ENCODE peak calls at places on chromosomes 3 and 15, in seven cellular contexts. M is mammary epithelial cell, S is PC-3, N is psoas muscle, D is HCT116, R is coronary artery, Y is pancreas. C is an unnamed sample.

GRCh38 chr3:188006726-188007393 is 147.1 kb upstream of the LPP start:
- DNase-seq in M (no peak), Y (no peak), R (no peak), N (peak), S (peak), D (no peak), C (no peak)

GRCh38 chr3:159854500-159855124 is 134.0 kb upstream of the IL12A start:
- DNase-seq in D (peak), M (peak), N (peak), Y (no peak), S (peak), R (no peak), C (peak)

GRCh38 chr3:25661694-25662455 is 2.8 kb downstream of the TOP2B start:
- DNase-seq in D (no peak), N (no peak), M (no peak), R (no peak), Y (no peak), S (peak), C (no peak)

GRCh38 chr3:123783050-123783724 is 100.9 kb downstream of the MYLK start:
- DNase-seq in D (no peak), Y (no peak), N (no peak), S (peak), R (no peak), M (no peak), C (no peak)

GRCh38 chr3:8445861-8446260 is 55.8 kb upstream of the LMCD1 start:
- DNase-seq in Y (no peak), D (no peak), M (peak), R (no peak), S (peak), N (no peak), C (peak)

GRCh38 chr15:29086001-29086400 is 183.6 kb downstream of the NSMCE3 start:
- DNase-seq in M (peak), S (no peak), R (no peak), Y (no peak), D (no peak), N (no peak), C (no peak)

GRCh38 chr3:193942516-193943055 is 193.4 kb upstream of the HES1 start:
- DNase-seq in D (no peak), M (no peak), S (no peak), Y (no peak), R (no peak), N (no peak), C (no peak)

GRCh38 chr3:112481342-112481870 is 17.9 kb downstream of the BTLA start:
- DNase-seq in D (no peak), Y (no peak), R (no peak), S (no peak), N (no peak), M (no peak), C (no peak)

GRCh38 chr3:20849975-20850374 is 664.0 kb upstream of the SGO1 start:
- DNase-seq in M (no peak), D (no peak), N (no peak), R (no peak), Y (no peak), S (no peak), C (no peak)

GRCh38 chr3:4985330-4986174 is 6.3 kb downstream of the BHLHE40 start:
- DNase-seq in N (no peak), S (peak), D (peak), M (peak), R (no peak), Y (no peak), C (no peak)

GRCh38 chr3:46480481-46481195 is 15.9 kb upstream of the LTF start:
- DNase-seq in Y (no peak), R (peak), N (no peak), D (no peak), M (no peak), S (no peak), C (no peak)

GRCh38 chr3:3065876-3066275 is 44.3 kb downstream of the IL5RA start:
- DNase-seq in M (no peak), R (no peak), S (peak), N (no peak), D (no peak), Y (no peak), C (no peak)

GRCh38 chr3:116741462-116741861 is 31.9 kb downstream of the TUSC7 start:
- DNase-seq in M (no peak), S (no peak), R (no peak), Y (no peak), D (no peak), N (no peak), C (no peak)

GRCh38 chr3:39013289-39013688 is 38.5 kb downstream of the SCN11A start:
- DNase-seq in Y (no peak), D (no peak), R (no peak), N (no peak), S (no peak), M (peak), C (no peak)

GRCh38 chr3:106343841-106344240 is 475.0 kb upstream of the CBLB start:
- DNase-seq in D (no peak), N (no peak), Y (no peak), S (no peak), R (no peak), M (no peak), C (no peak)

GRCh38 chr3:72414481-72415016 is 433.7 kb downstream of the SHQ1 start:
- DNase-seq in Y (no peak), S (no peak), R (no peak), D (no peak), N (no peak), M (no peak), C (no peak)

GRCh38 chr3:188007897-188008296 is 146.1 kb upstream of the LPP start:
- DNase-seq in S (no peak), N (peak), D (no peak), Y (no peak), M (no peak), R (no peak), C (no peak)

GRCh38 chr15:66722757-66723540 is 20.9 kb downstream of the SMAD6 start:
- DNase-seq in N (no peak), S (no peak), R (no peak), Y (no peak), D (no peak), M (no peak), C (no peak)

GRCh38 chr3:42077785-42078184 is 13.4 kb upstream of the TRAK1 start:
- DNase-seq in S (no peak), D (no peak), N (no peak), R (no peak), M (no peak), Y (no peak), C (no peak)

GRCh38 chr3:52015431-52016256 is 19.9 kb upstream of the RPL29 start:
- DNase-seq in N (no peak), Y (no peak), R (no peak), S (no peak), M (no peak), D (no peak), C (no peak)

DNA sequence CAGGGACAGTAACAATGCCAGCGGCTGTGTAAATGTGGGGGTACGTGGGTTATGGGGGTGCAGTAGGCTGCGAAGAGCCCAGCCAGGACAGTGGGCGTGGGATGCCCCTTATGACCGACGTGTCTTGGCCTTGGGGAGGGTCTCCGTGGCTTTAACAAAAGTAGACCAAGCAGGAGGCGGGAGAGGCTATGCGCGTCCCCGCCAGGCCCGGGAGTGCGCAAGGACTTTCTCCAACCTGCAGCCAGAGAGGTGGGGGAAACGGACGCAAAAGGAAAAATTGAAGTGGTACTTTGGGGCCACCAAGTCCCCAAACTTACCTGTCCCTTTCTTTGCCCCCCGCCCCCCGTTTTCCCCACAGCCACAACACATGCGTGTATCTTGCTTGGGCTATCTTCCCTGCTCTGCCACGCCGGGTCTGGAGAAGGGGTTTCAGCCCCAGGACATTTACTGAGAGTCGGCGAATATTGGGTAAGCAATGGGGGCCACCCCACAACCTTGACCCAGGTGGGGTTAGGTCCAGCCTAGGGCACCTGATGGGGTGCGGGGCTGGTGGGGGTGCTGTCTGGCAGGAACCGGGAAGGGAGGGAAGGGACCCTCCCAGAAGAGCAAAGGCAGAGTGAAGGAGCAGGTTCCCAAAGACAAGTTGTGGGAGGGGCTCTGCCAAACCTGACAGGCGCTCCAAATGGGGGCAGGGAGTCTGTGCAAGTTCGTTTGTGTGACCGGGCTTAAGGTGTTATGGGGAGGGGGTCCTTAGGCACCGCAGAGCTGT is 647 bp downstream of the ISLR2 start:
- DNase-seq in Y (no peak), R (no peak), M (no peak), S (no peak), N (no peak), D (no peak), C (no peak)
- H3K4me3 ChIP-seq in Y (no peak), R (no peak), M (no peak), S (peak), N (peak), D (no peak), C (no peak)

GRCh38 chr3:136196064-136196400 is at the start of gene MSL2:
- DNase-seq in R (no peak), Y (no peak), M (no peak), N (no peak), S (no peak), D (no peak), C (no peak)

GRCh38 chr3:136194409-136195257 is 1.5 kb downstream of the MSL2 start:
- DNase-seq in Y (no peak), R (no peak), D (no peak), S (no peak), N (no peak), M (peak), C (no peak)

GRCh38 chr3:136197159-136197715 is 1.1 kb upstream of the MSL2 start:
- DNase-seq in R (no peak), Y (no peak), M (no peak), S (no peak), D (no peak), N (no peak), C (no peak)

GRCh38 chr3:136196401-136197158 is 445 bp upstream of the MSL2 start:
- DNase-seq in R (peak), S (peak), M (peak), N (peak), Y (peak), D (peak), C (peak)

GRCh38 chr3:136195258-136196063 is 674 bp downstream of the MSL2 start:
- DNase-seq in N (peak), S (peak), Y (peak), M (peak), D (peak), R (peak), C (no peak)
- TF ChIP-seq CTCF in N (no peak), S (no peak), Y (no peak), M (no peak), D (no peak), R (no peak), C (no peak)

DNA sequence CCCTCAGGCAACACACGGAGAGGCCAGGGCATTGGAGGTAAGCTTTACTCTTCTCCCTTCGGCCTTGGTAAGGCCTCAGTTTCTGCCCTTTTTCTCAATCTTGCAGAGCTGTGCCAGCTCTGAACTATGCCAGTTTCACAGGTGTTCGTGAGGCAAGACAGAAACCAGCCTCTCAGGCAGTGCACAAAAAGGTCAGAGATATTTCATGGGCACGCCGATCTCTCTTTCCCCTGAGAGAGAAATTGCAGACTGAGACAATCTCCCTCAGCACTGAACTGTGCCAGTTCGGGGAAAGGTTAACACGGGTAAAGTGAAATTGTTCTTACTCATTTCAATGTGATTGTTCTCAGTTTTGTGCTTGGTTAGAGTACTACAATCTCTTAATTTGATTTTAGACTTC is 88.5 kb downstream of the GMNC start:
- DNase-seq in S (no peak), Y (no peak), M (no peak), D (no peak), R (no peak), N (no peak), C (no peak)
- H3K4me3 ChIP-seq in S (no peak), Y (no peak), M (no peak), D (no peak), R (no peak), N (no peak), C (no peak)

GRCh38 chr3:185071401-185071800 is 81.5 kb downstream of the C3orf70 start:
- DNase-seq in Y (no peak), N (no peak), R (no peak), D (no peak), S (no peak), M (no peak), C (no peak)
- TF ChIP-seq CTCF in Y (no peak), N (no peak), R (no peak), D (peak), S (peak), M (no peak), C (no peak)

GRCh38 chr3:64443553-64444331 is 218.5 kb upstream of the PRICKLE2 start:
- DNase-seq in Y (no peak), S (no peak), R (no peak), N (no peak), D (no peak), M (no peak), C (peak)
- H3K4me3 ChIP-seq in Y (no peak), S (no peak), R (peak), N (no peak), D (no peak), M (no peak), C (peak)

C was measured in HFF-Myc.